ENCODE peak calls at places on chromosome 7, in six cellular contexts. L is NCI-H345, J is B cell, I is brain pericyte, R is Panc1, C is Calu3. A is an unnamed sample.

GRCh38 chr7:20798081-20798693 is 11.5 kb upstream of the SP8 start:
- DNase-seq in L (peak; percentile 96), J (no peak), I (no peak), R (no peak), C (peak; percentile 71), A (peak; percentile 79)

GRCh38 chr7:143126146-143126545 is 5.7 kb upstream of the PIP start:
- DNase-seq in L (no peak), J (peak; percentile 22), I (no peak), R (no peak), C (no peak), A (no peak)

GRCh38 chr7:135710417-135711138 is 17.4 kb downstream of the SLC13A4 start:
- DNase-seq in L (no peak), J (peak; percentile 10), I (no peak), R (no peak), C (no peak), A (no peak)

GRCh38 chr7:19294629-19295028 is 149.4 kb upstream of the FERD3L start:
- DNase-seq in L (no peak), J (no peak), I (no peak), R (no peak), C (no peak), A (no peak)

GRCh38 chr7:36597099-36597773 is 127.1 kb downstream of the AOAH start:
- DNase-seq in L (no peak), J (no peak), I (no peak), R (no peak), C (no peak), A (no peak)

GRCh38 chr7:93890464-93891068 is at the start of gene TFPI2:
- DNase-seq in L (no peak), J (peak; percentile 29), I (no peak), R (no peak), C (peak; percentile 82), A (peak; percentile 54)

GRCh38 chr7:50164552-50165220 is 71.6 kb upstream of the ZPBP start:
- DNase-seq in L (no peak), J (no peak), I (no peak), R (no peak), C (no peak), A (no peak)

GRCh38 chr7:150368884-150369739 is 490 bp downstream of the REPIN1 start:
- DNase-seq in L (peak; percentile 58), J (peak; percentile 84), I (no peak), R (no peak), C (peak; percentile 63), A (peak; percentile 85)

GRCh38 chr7:55185321-55185802 is 166.5 kb downstream of the EGFR start:
- DNase-seq in L (no peak), J (no peak), I (no peak), R (no peak), C (no peak), A (no peak)

GRCh38 chr7:12456506-12456905 is 52.8 kb upstream of the VWDE start:
- DNase-seq in L (peak; percentile 22), J (no peak), I (no peak), R (no peak), C (peak; percentile 70), A (no peak)

GRCh38 chr7:44581426-44581906 is 565 bp downstream of the TMED4 start:
- DNase-seq in L (no peak), J (no peak), I (no peak), R (no peak), C (no peak), A (peak; percentile 65)

GRCh38 chr7:111741811-111742240 is 179.5 kb upstream of the IMMP2L start:
- DNase-seq in L (peak; percentile 64), J (peak; percentile 63), I (no peak), R (no peak), C (peak; percentile 51), A (peak; percentile 51)

GRCh38 chr7:131312838-131313237 is 14.8 kb upstream of the MKLN1 start:
- DNase-seq in L (no peak), J (no peak), I (no peak), R (no peak), C (no peak), A (no peak)

GRCh38 chr7:42661312-42661711 is 250.6 kb downstream of the C7orf25 start:
- DNase-seq in L (no peak), J (no peak), I (no peak), R (peak; percentile 18), C (no peak), A (no peak)

GRCh38 chr7:68963547-68963946 is 634.7 kb upstream of the AUTS2 start:
- DNase-seq in L (no peak), J (no peak), I (no peak), R (no peak), C (no peak), A (no peak)

GRCh38 chr7:151125459-151125834 is 39.2 kb downstream of the AGAP3 start:
- DNase-seq in L (peak; percentile 26), J (no peak), I (no peak), R (no peak), C (no peak), A (no peak)

GRCh38 chr7:137120690-137121089 is 222.8 kb downstream of the PTN start:
- DNase-seq in L (no peak), J (no peak), I (no peak), R (no peak), C (no peak), A (no peak)

GRCh38 chr7:66153691-66154090 is 39.0 kb downstream of the CRCP start:
- DNase-seq in L (no peak), J (no peak), I (no peak), R (no peak), C (no peak), A (no peak)

GRCh38 chr7:2641406-2642393 is 9.9 kb downstream of the TTYH3 start:
- DNase-seq in L (no peak), J (peak; percentile 77), I (peak; percentile 80), R (no peak), C (no peak), A (peak; percentile 96)

GRCh38 chr7:24665564-24666294 is 91.5 kb downstream of the GSDME start:
- DNase-seq in L (peak; percentile 56), J (peak; percentile 64), I (no peak), R (peak; percentile 36), C (peak; percentile 70), A (no peak)

GRCh38 chr7:96061844-96062243 is 260.1 kb downstream of the SLC25A13 start:
- DNase-seq in L (no peak), J (no peak), I (no peak), R (no peak), C (no peak), A (no peak)

GRCh38 chr7:140635821-140636220 is 4.8 kb downstream of the DENND2A start:
- DNase-seq in L (no peak), J (no peak), I (no peak), R (no peak), C (no peak), A (no peak)

GRCh38 chr7:131346885-131347592 is 19.4 kb downstream of the MKLN1 start:
- DNase-seq in L (peak; percentile 16), J (no peak), I (no peak), R (no peak), C (peak; percentile 57), A (no peak)

GRCh38 chr7:95155965-95156364 is 168.4 kb downstream of the PON1 start:
- DNase-seq in L (no peak), J (no peak), I (no peak), R (no peak), C (no peak), A (no peak)

GRCh38 chr7:103683348-103683747 is 237.3 kb upstream of the SLC26A5 start:
- DNase-seq in L (no peak), J (no peak), I (no peak), R (no peak), C (no peak), A (no peak)

GRCh38 chr7:44798649-44799275 is 2.3 kb downstream of the PPIA start:
- DNase-seq in L (no peak), J (no peak), I (no peak), R (no peak), C (no peak), A (no peak)

GRCh38 chr7:155188821-155189599 is 108.7 kb upstream of the INSIG1 start:
- DNase-seq in L (no peak), J (no peak), I (no peak), R (no peak), C (no peak), A (peak; percentile 20)

GRCh38 chr7:95933618-95934017 is 161.3 kb downstream of the DYNC1I1 start:
- DNase-seq in L (peak; percentile 87), J (no peak), I (no peak), R (no peak), C (no peak), A (no peak)

GRCh38 chr7:157496426-157497275 is 159.8 kb downstream of the DNAJB6 start:
- DNase-seq in L (no peak), J (no peak), I (no peak), R (no peak), C (no peak), A (no peak)

GRCh38 chr7:55639640-55640039 is 67.3 kb upstream of the VOPP1 start:
- DNase-seq in L (no peak), J (no peak), I (no peak), R (no peak), C (no peak), A (no peak)

GRCh38 chr7:8035647-8036518 is 67.3 kb downstream of the GLCCI1 start:
- DNase-seq in L (no peak), J (peak; percentile 37), I (no peak), R (peak; percentile 12), C (no peak), A (no peak)

GRCh38 chr7:150367187-150367510 is 1.5 kb upstream of the REPIN1 start:
- DNase-seq in L (no peak), J (peak; percentile 49), I (no peak), R (no peak), C (no peak), A (no peak)

GRCh38 chr7:65216469-65216868 is 157.2 kb upstream of the ZNF92 start:
- DNase-seq in L (peak; percentile 84), J (peak; percentile 82), I (no peak), R (peak; percentile 17), C (peak; percentile 72), A (peak; percentile 51)

GRCh38 chr7:2399848-2400587 is 3.4 kb upstream of the CHST12 start:
- DNase-seq in L (peak; percentile 50), J (no peak), I (peak; percentile 46), R (peak; percentile 30), C (peak; percentile 84), A (peak; percentile 87)